ENCODE peak calls at places on chromosomes 16 and 17, in four cellular contexts. One of them, this sample, is unnamed. For H3K9me3, the result is how much of the 10 kb centered on the place peaks cover.

GRCh38 chr16:90057738-90058173 is 19.4 kb downstream of the PRDM7 start:
- DNase-seq in WERI-Rb-1: no peak
- DNase-seq in A549: no peak
- DNase-seq in left ventricle myocardium inferior: no peak
- DNase-seq in this sample: no peak

GRCh38 chr17:29709861-29710849 is 87.4 kb upstream of the CORO6 start:
- DNase-seq in WERI-Rb-1: no peak
- DNase-seq in A549: no peak
- DNase-seq in left ventricle myocardium inferior: no peak
- DNase-seq in this sample: no peak

GRCh38 chr16:26665166-26665939 is 401.4 kb upstream of the C16orf82 start:
- DNase-seq in WERI-Rb-1: peak
- DNase-seq in A549: no peak
- DNase-seq in left ventricle myocardium inferior: no peak
- DNase-seq in this sample: no peak

GRCh38 chr17:42424991-42425610 is 2.0 kb upstream of the CAVIN1 start:
- DNase-seq in WERI-Rb-1: no peak
- DNase-seq in A549: no peak
- DNase-seq in left ventricle myocardium inferior: no peak
- DNase-seq in this sample: no peak

GRCh38 chr16:81493755-81494433 is 49.3 kb downstream of the CMIP start:
- DNase-seq in WERI-Rb-1: no peak
- DNase-seq in A549: peak
- DNase-seq in left ventricle myocardium inferior: no peak
- DNase-seq in this sample: peak

GRCh38 chr17:37301288-37301687 is 74.5 kb upstream of the C17orf78 start:
- DNase-seq in WERI-Rb-1: no peak
- DNase-seq in A549: peak
- DNase-seq in left ventricle myocardium inferior: no peak
- DNase-seq in this sample: no peak

GRCh38 chr16:89132194-89133005 is 38.7 kb downstream of the ACSF3 start:
- DNase-seq in WERI-Rb-1: no peak
- DNase-seq in A549: no peak
- DNase-seq in left ventricle myocardium inferior: peak
- DNase-seq in this sample: peak

GRCh38 chr17:75067856-75068255 is 19.9 kb upstream of the SLC16A5 start:
- DNase-seq in WERI-Rb-1: no peak
- DNase-seq in A549: no peak
- DNase-seq in left ventricle myocardium inferior: no peak
- DNase-seq in this sample: no peak

GRCh38 chr17:82101767-82102679 is 4.0 kb upstream of the FASN start:
- DNase-seq in WERI-Rb-1: peak
- DNase-seq in A549: no peak
- DNase-seq in left ventricle myocardium inferior: no peak
- DNase-seq in this sample: no peak

GRCh38 chr16:83215417-83216001 is 588.7 kb downstream of the CDH13 start:
- DNase-seq in WERI-Rb-1: peak
- DNase-seq in A549: peak
- DNase-seq in left ventricle myocardium inferior: no peak
- DNase-seq in this sample: no peak

GRCh38 chr16:79651363-79651762 is 50.8 kb upstream of the MAF start:
- DNase-seq in WERI-Rb-1: no peak
- DNase-seq in A549: peak
- DNase-seq in left ventricle myocardium inferior: peak
- DNase-seq in this sample: no peak

GRCh38 chr17:40659909-40660308 is 5.1 kb downstream of the KRT222 start:
- DNase-seq in WERI-Rb-1: no peak
- DNase-seq in A549: no peak
- DNase-seq in left ventricle myocardium inferior: no peak
- DNase-seq in this sample: no peak

GRCh38 chr16:69924777-69925191 is 26.4 kb upstream of the CLEC18A start:
- DNase-seq in WERI-Rb-1: no peak
- DNase-seq in A549: no peak
- DNase-seq in left ventricle myocardium inferior: peak
- DNase-seq in this sample: no peak

GRCh38 chr17:75645501-75645888 is 12.3 kb downstream of the SMIM5 start:
- DNase-seq in WERI-Rb-1: no peak
- DNase-seq in A549: peak
- DNase-seq in left ventricle myocardium inferior: no peak
- DNase-seq in this sample: peak

GRCh38 chr17:74612046-74612445 is 11.5 kb downstream of the CD300E start:
- DNase-seq in WERI-Rb-1: no peak
- DNase-seq in A549: no peak
- DNase-seq in left ventricle myocardium inferior: no peak
- DNase-seq in this sample: no peak

GRCh38 chr16:27402964-27403600 is 1.1 kb downstream of the IL21R start:
- DNase-seq in WERI-Rb-1: no peak
- DNase-seq in A549: no peak
- DNase-seq in left ventricle myocardium inferior: no peak
- DNase-seq in this sample: no peak

DNA sequence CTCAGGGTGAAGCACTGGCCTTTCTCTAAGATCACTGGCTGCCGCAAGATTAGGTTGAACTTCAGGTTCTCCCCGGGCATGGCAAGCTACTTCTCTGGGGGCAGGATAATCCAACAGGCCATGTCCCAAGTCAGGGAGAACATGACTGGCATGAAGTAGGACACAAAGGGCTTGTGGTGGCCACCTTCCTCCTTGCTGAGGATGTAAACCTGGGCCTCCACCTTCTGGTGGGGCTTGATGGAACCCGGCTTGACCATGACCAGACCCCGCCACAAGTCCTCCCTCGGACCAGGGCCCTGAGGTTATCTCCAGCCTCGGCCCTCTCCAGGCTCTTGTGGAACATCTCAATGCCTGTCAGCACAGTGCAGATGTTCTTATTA is 211.1 kb upstream of the WSB1 start:
- DNase-seq in WERI-Rb-1: no peak
- DNase-seq in A549: no peak
- DNase-seq in left ventricle myocardium inferior: no peak
- DNase-seq in this sample: no peak
- H3K9me3 ChIP-seq in WERI-Rb-1: under half
- H3K9me3 ChIP-seq in A549: under half
- H3K9me3 ChIP-seq in left ventricle myocardium inferior: under half
- H3K9me3 ChIP-seq in this sample: under half

DNA sequence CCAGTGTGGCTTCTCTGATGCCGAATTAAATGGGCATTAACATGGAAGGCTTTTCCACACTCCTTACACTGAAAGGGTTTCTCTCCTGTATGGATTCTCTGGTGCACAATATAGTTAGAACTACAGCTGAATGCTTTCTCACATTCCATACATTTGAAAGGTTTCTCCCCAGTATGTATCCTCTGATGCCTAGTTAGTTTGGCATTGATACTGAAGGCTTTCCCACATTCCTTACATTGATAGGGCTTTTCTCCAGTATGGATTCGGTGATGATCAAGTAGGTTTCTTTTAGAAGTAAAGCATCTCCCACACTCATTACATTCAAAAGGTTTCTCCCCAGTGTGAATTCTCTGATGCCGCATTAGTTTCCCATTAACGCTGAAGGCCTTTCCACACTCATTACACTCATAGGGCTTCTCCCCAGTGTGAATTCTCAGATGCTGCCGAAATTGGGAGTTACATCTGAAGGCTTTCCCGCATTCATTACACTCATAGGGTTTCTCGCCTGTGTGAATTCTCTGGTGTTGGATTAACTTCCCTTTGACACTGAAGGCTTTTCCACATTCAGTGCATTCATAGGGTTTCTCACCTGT is 6.5 kb upstream of the TLE7 start:
- DNase-seq in WERI-Rb-1: no peak
- DNase-seq in A549: no peak
- DNase-seq in left ventricle myocardium inferior: no peak
- DNase-seq in this sample: no peak
- H3K9me3 ChIP-seq in WERI-Rb-1: under half
- H3K9me3 ChIP-seq in A549: half or more
- H3K9me3 ChIP-seq in left ventricle myocardium inferior: half or more
- H3K9me3 ChIP-seq in this sample: under half

GRCh38 chr16:75172578-75172977 is 24.3 kb downstream of the ZFP1 start:
- DNase-seq in WERI-Rb-1: no peak
- DNase-seq in A549: no peak
- DNase-seq in left ventricle myocardium inferior: no peak
- DNase-seq in this sample: no peak
- H3K9me3 ChIP-seq in WERI-Rb-1: half or more
- H3K9me3 ChIP-seq in A549: half or more
- H3K9me3 ChIP-seq in left ventricle myocardium inferior: half or more
- H3K9me3 ChIP-seq in this sample: half or more

GRCh38 chr17:81025756-81026155 is 9.2 kb upstream of the BAIAP2 start:
- DNase-seq in WERI-Rb-1: no peak
- DNase-seq in A549: no peak
- DNase-seq in left ventricle myocardium inferior: no peak
- DNase-seq in this sample: no peak
- H3K9me3 ChIP-seq in WERI-Rb-1: under half
- H3K9me3 ChIP-seq in A549: under half
- H3K9me3 ChIP-seq in left ventricle myocardium inferior: under half
- H3K9me3 ChIP-seq in this sample: under half

GRCh38 chr17:26792486-26792885 is 501.4 kb upstream of the WSB1 start:
- DNase-seq in WERI-Rb-1: no peak
- DNase-seq in A549: no peak
- DNase-seq in left ventricle myocardium inferior: no peak
- DNase-seq in this sample: no peak
- H3K9me3 ChIP-seq in WERI-Rb-1: under half
- H3K9me3 ChIP-seq in A549: half or more
- H3K9me3 ChIP-seq in left ventricle myocardium inferior: half or more
- H3K9me3 ChIP-seq in this sample: under half

GRCh38 chr17:33121272-33121671 is 129.6 kb downstream of the SPACA3 start:
- DNase-seq in WERI-Rb-1: no peak
- DNase-seq in A549: no peak
- DNase-seq in left ventricle myocardium inferior: no peak
- DNase-seq in this sample: no peak
- H3K9me3 ChIP-seq in WERI-Rb-1: under half
- H3K9me3 ChIP-seq in A549: under half
- H3K9me3 ChIP-seq in left ventricle myocardium inferior: under half
- H3K9me3 ChIP-seq in this sample: under half

GRCh38 chr17:70687421-70687820 is 518.1 kb downstream of the KCNJ2 start:
- DNase-seq in WERI-Rb-1: no peak
- DNase-seq in A549: peak
- DNase-seq in left ventricle myocardium inferior: no peak
- DNase-seq in this sample: no peak

GRCh38 chr17:70691150-70691549 is 521.8 kb downstream of the KCNJ2 start:
- DNase-seq in WERI-Rb-1: no peak
- DNase-seq in A549: no peak
- DNase-seq in left ventricle myocardium inferior: no peak
- DNase-seq in this sample: no peak
- H3K9me3 ChIP-seq in WERI-Rb-1: under half
- H3K9me3 ChIP-seq in A549: under half
- H3K9me3 ChIP-seq in left ventricle myocardium inferior: under half
- H3K9me3 ChIP-seq in this sample: under half

GRCh38 chr16:1732071-1732470 is 26.1 kb downstream of the MAPK8IP3 start:
- DNase-seq in WERI-Rb-1: no peak
- DNase-seq in A549: no peak
- DNase-seq in left ventricle myocardium inferior: no peak
- DNase-seq in this sample: no peak

GRCh38 chr16:1734123-1734522 is 28.1 kb downstream of the MAPK8IP3 start:
- DNase-seq in WERI-Rb-1: no peak
- DNase-seq in A549: no peak
- DNase-seq in left ventricle myocardium inferior: no peak
- DNase-seq in this sample: no peak

GRCh38 chr16:1731073-1731472 is 25.1 kb downstream of the MAPK8IP3 start:
- DNase-seq in WERI-Rb-1: no peak
- DNase-seq in A549: no peak
- DNase-seq in left ventricle myocardium inferior: no peak
- DNase-seq in this sample: no peak

GRCh38 chr16:1731603-1732002 is 25.6 kb downstream of the MAPK8IP3 start:
- DNase-seq in WERI-Rb-1: no peak
- DNase-seq in A549: no peak
- DNase-seq in left ventricle myocardium inferior: no peak
- DNase-seq in this sample: no peak

DNA sequence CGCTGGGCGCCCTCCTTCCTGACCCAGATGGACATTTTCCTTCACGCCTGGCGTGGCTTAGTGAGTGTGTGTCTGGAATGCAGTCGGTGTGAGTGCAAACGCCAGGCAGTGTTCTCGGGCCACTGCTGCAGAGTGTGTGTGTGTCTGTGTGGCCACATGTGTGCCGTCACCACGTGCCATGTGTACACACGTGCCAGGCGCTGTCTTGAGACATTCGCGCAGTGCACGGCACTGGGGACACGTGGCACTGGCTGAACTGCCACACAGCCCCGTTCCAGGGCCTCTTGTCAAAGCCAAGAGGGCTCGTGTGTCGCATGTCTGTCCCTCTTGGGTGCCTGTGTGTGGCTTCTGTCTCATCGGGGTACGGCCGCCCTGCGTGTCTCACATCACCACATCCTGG is 28.8 kb downstream of the MAPK8IP3 start:
- DNase-seq in WERI-Rb-1: no peak
- DNase-seq in A549: no peak
- DNase-seq in left ventricle myocardium inferior: no peak
- DNase-seq in this sample: no peak
- H3K9me3 ChIP-seq in WERI-Rb-1: under half
- H3K9me3 ChIP-seq in A549: under half
- H3K9me3 ChIP-seq in left ventricle myocardium inferior: under half
- H3K9me3 ChIP-seq in this sample: under half

This sample was measured in RWPE2.